ENCODE peak calls at places on chromosomes 11 and 22, in four cellular contexts. R, U, J and L are unnamed samples.

GRCh38 chr11:69524291-69524882 is 42.9 kb downstream of the LINC01488 start:
- DNase-seq in R (no peak), U (no peak), J (peak; percentile 59), L (no peak)

GRCh38 chr22:46262449-46263207 is 515 bp downstream of the PKDREJ start:
- DNase-seq in R (no peak), U (no peak), J (no peak), L (no peak)

GRCh38 chr11:6127881-6128280 is 20.4 kb downstream of the OR56B4 start:
- DNase-seq in R (no peak), U (no peak), J (no peak), L (no peak)

GRCh38 chr11:18936002-18936673 is 3.1 kb downstream of the MRGPRX1 start:
- DNase-seq in R (no peak), U (no peak), J (no peak), L (no peak)

GRCh38 chr11:86192858-86193257 is 51.7 kb upstream of the EED start:
- DNase-seq in R (no peak), U (no peak), J (no peak), L (no peak)

GRCh38 chr11:28464252-28464867 is 356.2 kb downstream of the METTL15 start:
- DNase-seq in R (no peak), U (no peak), J (no peak), L (no peak)

GRCh38 chr11:118211006-118211405 is 13.8 kb downstream of the JAML start:
- DNase-seq in R (no peak), U (no peak), J (no peak), L (no peak)

GRCh38 chr11:15074206-15075161 is 1.1 kb downstream of the CALCB start:
- DNase-seq in R (peak; percentile 83), U (no peak), J (peak; percentile 53), L (peak; percentile 75)

GRCh38 chr11:130783322-130783721 is 133.0 kb downstream of the SNX19 start:
- DNase-seq in R (no peak), U (no peak), J (no peak), L (no peak)

GRCh38 chr11:118238947-118239346 is 13.2 kb downstream of the MPZL3 start:
- DNase-seq in R (no peak), U (no peak), J (no peak), L (no peak)

GRCh38 chr11:41189711-41190477 is 269.6 kb downstream of the LRRC4C start:
- DNase-seq in R (no peak), U (no peak), J (no peak), L (no peak)

GRCh38 chr22:23218867-23219251 is 38.5 kb downstream of the BCR start:
- DNase-seq in R (peak; percentile 60), U (no peak), J (no peak), L (peak; percentile 58)

GRCh38 chr11:64372802-64373597 is 14.0 kb downstream of the RPS6KA4 start:
- DNase-seq in R (peak; percentile 90), U (no peak), J (peak; percentile 90), L (peak; percentile 95)

GRCh38 chr22:26367402-26368245 is 61.4 kb upstream of the ASPHD2 start:
- DNase-seq in R (peak; percentile 68), U (no peak), J (peak; percentile 64), L (peak; percentile 69)

GRCh38 chr22:36329217-36330078 is 58.3 kb downstream of the MYH9 start:
- DNase-seq in R (peak; percentile 58), U (no peak), J (peak; percentile 56), L (no peak)

GRCh38 chr22:18091916-18092526 is 14.2 kb downstream of the PEX26 start:
- DNase-seq in R (no peak), U (no peak), J (no peak), L (no peak)

GRCh38 chr11:38014405-38014804 is 1416.4 kb upstream of the RAG2 start:
- DNase-seq in R (no peak), U (no peak), J (no peak), L (no peak)

GRCh38 chr22:36659762-36660509 is 43.6 kb downstream of the CACNG2 start:
- DNase-seq in R (peak; percentile 88), U (no peak), J (peak; percentile 85), L (peak; percentile 72)

GRCh38 chr11:3865388-3866193 is 10.1 kb downstream of the STIM1 start:
- DNase-seq in R (no peak), U (no peak), J (no peak), L (no peak)

GRCh38 chr22:35400335-35400680 is 368 bp downstream of the MCM5 start:
- DNase-seq in R (no peak), U (no peak), J (no peak), L (peak; percentile 42)

GRCh38 chr11:2699185-2699530 is 636 bp downstream of the KCNQ1OT1 start:
- DNase-seq in R (peak; percentile 57), U (no peak), J (no peak), L (peak; percentile 22)

GRCh38 chr11:13302440-13302958 is 24.9 kb downstream of the BMAL1 start:
- DNase-seq in R (no peak), U (no peak), J (no peak), L (no peak)

GRCh38 chr11:108364159-108364558 is 103.2 kb downstream of the C11orf65 start:
- DNase-seq in R (no peak), U (no peak), J (no peak), L (no peak)

GRCh38 chr11:37394236-37394870 is 796.3 kb upstream of the RAG2 start:
- DNase-seq in R (no peak), U (no peak), J (no peak), L (no peak)

GRCh38 chr11:94926698-94927237 is 46.6 kb downstream of the CWC15 start:
- DNase-seq in R (peak; percentile 41), U (no peak), J (no peak), L (no peak)

GRCh38 chr11:75313457-75314272 is 37.8 kb downstream of the ARRB1 start:
- DNase-seq in R (no peak), U (no peak), J (peak; percentile 67), L (no peak)

GRCh38 chr22:28029201-28029948 is 110.3 kb upstream of the PITPNB start:
- DNase-seq in R (peak; percentile 59), U (no peak), J (no peak), L (no peak)

GRCh38 chr11:47773882-47774281 is 6.7 kb upstream of the FNBP4 start:
- DNase-seq in R (no peak), U (no peak), J (no peak), L (no peak)

GRCh38 chr11:129785383-129786111 is 30.1 kb upstream of the TMEM45B start:
- DNase-seq in R (peak; percentile 11), U (no peak), J (no peak), L (peak; percentile 13)

GRCh38 chr22:37752189-37753061 is 55.3 kb upstream of the GCAT start:
- DNase-seq in R (peak; percentile 94), U (no peak), J (no peak), L (no peak)

DNA sequence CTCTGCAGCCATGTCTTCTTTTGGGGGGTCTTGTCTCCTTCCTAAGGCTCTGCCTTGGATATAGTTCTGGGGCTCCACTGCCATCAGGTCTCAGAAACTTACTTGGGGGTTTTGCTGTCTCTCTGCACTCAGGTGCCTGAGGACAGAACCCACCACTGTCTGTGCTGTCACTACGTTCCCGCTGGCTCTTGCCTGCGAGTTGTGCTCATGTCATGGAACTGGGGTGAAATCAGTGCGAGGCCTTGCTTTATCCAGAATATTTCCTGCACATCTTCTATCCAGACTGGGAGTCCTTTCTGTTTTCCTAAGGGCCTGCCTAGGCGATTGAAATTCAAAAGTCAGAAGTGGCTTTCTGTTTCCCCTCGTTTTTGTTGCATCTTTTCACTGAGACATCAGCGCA is 6.6 kb upstream of the USP2 start:
- DNase-seq in R (no peak), U (no peak), J (peak; percentile 4), L (peak; percentile 1)
- TF ChIP-seq FOXM1 in R (no peak), U (no peak), J (no peak), L (no peak)

GRCh38 chr11:12120031-12121008 is 9.9 kb downstream of the MICAL2 start:
- DNase-seq in R (no peak), U (no peak), J (no peak), L (no peak)

GRCh38 chr11:12118940-12119339 is 8.6 kb downstream of the MICAL2 start:
- DNase-seq in R (no peak), U (no peak), J (no peak), L (no peak)

GRCh38 chr11:12121504-12121903 is 11.1 kb downstream of the MICAL2 start:
- DNase-seq in R (no peak), U (no peak), J (no peak), L (no peak)

GRCh38 chr11:12121011-12121410 is 10.6 kb downstream of the MICAL2 start:
- DNase-seq in R (no peak), U (no peak), J (no peak), L (no peak)

DNA sequence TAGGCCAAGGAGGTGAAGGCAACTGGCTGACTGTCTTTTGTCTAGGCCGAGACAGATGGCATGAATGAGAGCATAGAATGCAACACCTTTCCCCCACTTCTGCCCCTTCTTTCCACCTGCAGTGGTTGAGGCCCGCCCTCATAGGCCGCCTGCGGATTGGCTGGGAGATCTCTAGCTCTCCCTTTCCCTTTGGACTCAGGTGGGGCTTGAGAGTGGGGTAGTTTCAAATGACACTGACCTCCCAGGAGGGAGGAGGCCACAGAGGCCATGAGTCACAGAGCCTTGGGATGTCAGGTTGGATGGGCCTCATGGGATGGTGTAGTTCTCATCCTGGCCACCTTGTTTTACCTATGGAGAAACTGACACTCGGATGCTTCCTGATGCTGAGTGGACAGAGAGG is 9.1 kb downstream of the MICAL2 start:
- DNase-seq in R (no peak), U (no peak), J (no peak), L (no peak)
- TF ChIP-seq FOXM1 in R (no peak), U (no peak), J (no peak), L (no peak)

GRCh38 chr11:43992834-43993637 is 50.6 kb downstream of the C11orf96 start:
- DNase-seq in R (no peak), U (no peak), J (no peak), L (no peak)
- TF ChIP-seq FOXM1 in R (no peak), U (no peak), J (no peak), L (no peak)

GRCh38 chr11:34052036-34052607 is 591 bp downstream of the CAPRIN1 start:
- DNase-seq in R (peak; percentile 96), U (no peak), J (peak; percentile 93), L (peak; percentile 90)

GRCh38 chr11:34050967-34051348 is 573 bp upstream of the CAPRIN1 start:
- DNase-seq in R (no peak), U (no peak), J (no peak), L (peak; percentile 25)

GRCh38 chr11:34051349-34052035 is at the start of gene CAPRIN1:
- DNase-seq in R (peak; percentile 95), U (peak; percentile 65), J (peak; percentile 87), L (peak; percentile 89)

GRCh38 chr11:34053161-34053686 is 1.7 kb downstream of the CAPRIN1 start:
- DNase-seq in R (peak; percentile 74), U (no peak), J (peak; percentile 49), L (peak; percentile 55)

DNA sequence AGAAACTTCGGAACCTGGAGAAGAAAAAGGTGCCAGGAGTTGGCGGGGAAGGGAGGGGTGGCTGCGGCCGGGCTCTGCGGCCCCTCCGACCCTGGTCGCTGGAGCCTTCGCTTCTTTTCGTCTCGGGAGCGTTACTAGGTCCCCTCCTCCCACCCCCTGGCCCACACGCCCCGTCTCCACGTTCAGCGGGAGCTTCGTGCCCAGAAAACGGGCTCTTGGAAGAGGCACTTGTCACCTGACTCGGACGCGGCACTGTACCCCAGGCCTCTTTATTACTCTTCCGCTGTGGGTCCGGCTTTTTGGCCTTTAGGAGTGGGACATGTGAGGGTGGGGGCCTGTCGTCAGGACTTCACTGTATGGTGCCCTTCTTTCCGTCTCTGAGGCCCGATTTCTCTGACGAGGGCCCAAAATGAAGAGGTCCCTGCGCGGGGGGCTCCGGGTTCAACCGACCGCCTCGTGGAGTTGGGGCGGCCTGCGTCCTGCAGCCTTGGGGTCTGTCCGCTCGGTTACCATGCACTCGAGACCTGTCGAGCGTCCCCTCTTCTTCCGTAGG is 1.2 kb downstream of the CAPRIN1 start:
- DNase-seq in R (peak; percentile 44), U (no peak), J (peak; percentile 55), L (peak; percentile 19)
- TF ChIP-seq FOXM1 in R (no peak), U (no peak), J (no peak), L (no peak)

GRCh38 chr11:119832536-119832935 is 103.5 kb upstream of the NECTIN1 start:
- DNase-seq in R (peak; percentile 86), U (no peak), J (no peak), L (no peak)
- TF ChIP-seq FOXM1 in R (no peak), U (no peak), J (no peak), L (no peak)